ENCODE peak calls at places on chromosomes 12 and 14, in six cellular contexts. O, F, L, C, B and N are unnamed samples.

GRCh38 chr14:23306412-23307145 is at the start of gene BCL2L2:
- DNase-seq in O (peak; percentile 97), F (peak; percentile 92), L (peak; percentile 87), C (peak; percentile 94), B (peak; percentile 95), N (peak; percentile 96)

GRCh38 chr14:52950898-52951729 is at the start of gene FERMT2:
- DNase-seq in O (peak; percentile 85), F (peak; percentile 86), L (peak; percentile 72), C (peak; percentile 89), B (no peak), N (peak; percentile 94)

GRCh38 chr14:75249958-75250336 is 28.7 kb upstream of the FOS start:
- DNase-seq in O (no peak), F (no peak), L (no peak), C (no peak), B (no peak), N (no peak)

GRCh38 chr14:105492051-105492965 is 1.3 kb downstream of the TEDC1 start:
- DNase-seq in O (no peak), F (peak; percentile 20), L (no peak), C (peak; percentile 34), B (no peak), N (peak; percentile 5)

GRCh38 chr12:131606218-131606899 is 104.5 kb upstream of the SFSWAP start:
- DNase-seq in O (no peak), F (no peak), L (no peak), C (no peak), B (no peak), N (no peak)

GRCh38 chr14:32620303-32620702 is 291.2 kb downstream of the AKAP6 start:
- DNase-seq in O (no peak), F (no peak), L (peak; percentile 59), C (no peak), B (no peak), N (no peak)

GRCh38 chr14:70907996-70908917 is 998 bp downstream of the PCNX1 start:
- DNase-seq in O (peak; percentile 92), F (peak; percentile 39), L (peak; percentile 52), C (peak; percentile 54), B (peak; percentile 76), N (peak; percentile 63)

GRCh38 chr12:5068623-5069022 is 24.9 kb downstream of the KCNA5 start:
- DNase-seq in O (no peak), F (no peak), L (no peak), C (no peak), B (no peak), N (no peak)

GRCh38 chr12:20368653-20369163 is 371 bp downstream of the PDE3A start:
- DNase-seq in O (no peak), F (peak; percentile 40), L (peak; percentile 45), C (peak; percentile 33), B (no peak), N (peak; percentile 63)

GRCh38 chr12:50201987-50202521 is 34.9 kb upstream of the CERS5 start:
- DNase-seq in O (no peak), F (peak; percentile 53), L (peak; percentile 94), C (no peak), B (no peak), N (peak; percentile 62)

GRCh38 chr12:62712561-62712960 is 222.4 kb downstream of the PPM1H start:
- DNase-seq in O (no peak), F (no peak), L (no peak), C (no peak), B (no peak), N (no peak)

GRCh38 chr12:23662966-23663365 is 286.5 kb downstream of the SOX5 start:
- DNase-seq in O (peak; percentile 11), F (no peak), L (no peak), C (no peak), B (no peak), N (no peak)

GRCh38 chr12:127083028-127083949 is 1183.7 kb upstream of the TMEM132C start:
- DNase-seq in O (peak; percentile 40), F (peak; percentile 84), L (peak; percentile 68), C (no peak), B (peak; percentile 83), N (peak; percentile 72)

GRCh38 chr12:94535614-94535932 is 75.9 kb upstream of the CEP83 start:
- DNase-seq in O (no peak), F (no peak), L (no peak), C (no peak), B (no peak), N (no peak)

GRCh38 chr12:113601656-113602263 is 130.1 kb upstream of the LHX5 start:
- DNase-seq in O (no peak), F (no peak), L (no peak), C (no peak), B (peak; percentile 61), N (peak; percentile 17)

GRCh38 chr14:68109132-68109531 is 289.6 kb downstream of the RAD51B start:
- DNase-seq in O (no peak), F (no peak), L (no peak), C (no peak), B (no peak), N (peak; percentile 15)

GRCh38 chr14:104307246-104307626 is 168.8 kb downstream of the KIF26A start:
- DNase-seq in O (no peak), F (no peak), L (no peak), C (no peak), B (no peak), N (no peak)

GRCh38 chr12:14772946-14773345 is 30.3 kb downstream of the WBP11 start:
- DNase-seq in O (no peak), F (no peak), L (no peak), C (no peak), B (no peak), N (no peak)

GRCh38 chr12:115325858-115326257 is 641.9 kb upstream of the TBX3 start:
- DNase-seq in O (no peak), F (no peak), L (no peak), C (no peak), B (no peak), N (no peak)

DNA sequence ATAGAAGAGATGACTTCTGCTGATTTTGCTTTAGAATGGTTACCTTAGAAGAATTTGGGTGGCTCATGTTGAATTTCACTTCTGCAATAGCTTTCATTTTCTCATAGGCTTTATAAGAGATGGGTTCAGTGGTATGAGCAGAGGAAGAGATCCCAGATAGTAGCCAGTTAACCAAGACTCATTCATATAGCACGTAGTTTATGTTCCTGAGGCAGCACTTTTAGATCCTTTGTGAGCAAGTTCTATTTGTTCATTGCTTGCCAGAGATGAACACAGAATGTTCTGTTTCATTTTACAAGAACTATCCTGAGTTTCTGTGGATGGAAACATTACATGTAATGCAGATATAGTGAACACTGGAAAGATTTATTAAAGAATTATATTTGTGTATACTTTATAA is 32.2 kb downstream of the RAB21 start:
- DNase-seq in O (no peak), F (no peak), L (no peak), C (no peak), B (no peak), N (no peak)
- H3K27ac ChIP-seq in O (no peak overlapping the region), F (no peak overlapping the region), L (no peak overlapping the region), C (no peak overlapping the region), B (no peak overlapping the region), N (no peak overlapping the region)

GRCh38 chr12:109988274-109988673 is 7.9 kb downstream of the GIT2 start:
- DNase-seq in O (no peak), F (no peak), L (no peak), C (no peak), B (no peak), N (no peak)

GRCh38 chr12:109991586-109991985 is 4.6 kb downstream of the GIT2 start:
- DNase-seq in O (no peak), F (no peak), L (no peak), C (no peak), B (no peak), N (no peak)

GRCh38 chr12:109988903-109989302 is 7.3 kb downstream of the GIT2 start:
- DNase-seq in O (no peak), F (no peak), L (no peak), C (no peak), B (no peak), N (no peak)

GRCh38 chr12:109987615-109988014 is 8.6 kb downstream of the GIT2 start:
- DNase-seq in O (no peak), F (no peak), L (no peak), C (no peak), B (no peak), N (no peak)

GRCh38 chr12:109989380-109989779 is 6.8 kb downstream of the GIT2 start:
- DNase-seq in O (no peak), F (no peak), L (no peak), C (no peak), B (no peak), N (no peak)
- H3K27ac ChIP-seq in O (no peak overlapping the region), F (no peak overlapping the region), L (no peak overlapping the region), C (peak overlapping the region; percentile 34), B (no peak overlapping the region), N (peak overlapping the region; percentile 7)

DNA sequence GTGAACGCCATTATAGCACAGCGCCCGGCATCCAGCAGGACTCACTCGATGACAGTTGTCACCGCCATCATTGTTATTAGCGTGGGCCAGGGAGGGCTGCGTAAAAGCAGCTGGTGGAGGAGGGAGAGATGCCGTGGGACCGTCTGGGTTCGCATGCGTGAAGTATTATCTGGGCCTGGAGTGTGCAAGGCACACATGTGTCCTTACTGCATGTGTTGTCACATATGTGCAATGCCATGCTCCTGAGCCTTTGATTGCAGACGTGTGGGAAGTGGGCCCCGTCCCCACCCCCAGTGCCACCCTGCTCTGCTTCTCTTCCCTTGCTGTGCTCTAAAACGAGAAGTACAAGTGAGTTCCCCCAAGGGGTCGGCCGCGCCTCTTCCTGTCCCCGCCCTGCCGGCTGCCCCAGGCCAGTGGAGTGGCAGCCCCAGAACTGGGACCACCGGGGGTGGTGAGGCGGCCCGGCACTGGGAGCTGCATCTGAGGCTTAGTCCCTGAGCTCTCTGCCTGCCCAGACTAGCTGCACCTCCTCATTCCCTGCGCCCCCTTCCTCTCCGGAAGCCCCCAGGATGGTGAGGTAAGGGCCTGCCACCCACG is at the start of gene PTPN6:
- DNase-seq in O (peak; percentile 51), F (no peak), L (no peak), C (no peak), B (peak; percentile 96), N (no peak)
- H3K27ac ChIP-seq in O (no peak within 1 kb of the TSS), F (no peak within 1 kb of the TSS), L (no peak within 1 kb of the TSS), C (no peak within 1 kb of the TSS), B (peak within 1 kb of the TSS; percentile 97), N (no peak within 1 kb of the TSS)

GRCh38 chr12:32532951-32533350 is 133.6 kb downstream of the FGD4 start:
- DNase-seq in O (no peak), F (no peak), L (no peak), C (no peak), B (no peak), N (no peak)

GRCh38 chr12:32535260-32535999 is 136.1 kb downstream of the FGD4 start:
- DNase-seq in O (peak; percentile 82), F (peak; percentile 46), L (peak; percentile 68), C (peak; percentile 79), B (no peak), N (peak; percentile 56)

GRCh38 chr12:32532415-32532814 is 133.1 kb downstream of the FGD4 start:
- DNase-seq in O (no peak), F (peak; percentile 5), L (no peak), C (no peak), B (no peak), N (no peak)

GRCh38 chr12:32534698-32535097 is 135.3 kb downstream of the FGD4 start:
- DNase-seq in O (no peak), F (no peak), L (no peak), C (no peak), B (no peak), N (no peak)

DNA sequence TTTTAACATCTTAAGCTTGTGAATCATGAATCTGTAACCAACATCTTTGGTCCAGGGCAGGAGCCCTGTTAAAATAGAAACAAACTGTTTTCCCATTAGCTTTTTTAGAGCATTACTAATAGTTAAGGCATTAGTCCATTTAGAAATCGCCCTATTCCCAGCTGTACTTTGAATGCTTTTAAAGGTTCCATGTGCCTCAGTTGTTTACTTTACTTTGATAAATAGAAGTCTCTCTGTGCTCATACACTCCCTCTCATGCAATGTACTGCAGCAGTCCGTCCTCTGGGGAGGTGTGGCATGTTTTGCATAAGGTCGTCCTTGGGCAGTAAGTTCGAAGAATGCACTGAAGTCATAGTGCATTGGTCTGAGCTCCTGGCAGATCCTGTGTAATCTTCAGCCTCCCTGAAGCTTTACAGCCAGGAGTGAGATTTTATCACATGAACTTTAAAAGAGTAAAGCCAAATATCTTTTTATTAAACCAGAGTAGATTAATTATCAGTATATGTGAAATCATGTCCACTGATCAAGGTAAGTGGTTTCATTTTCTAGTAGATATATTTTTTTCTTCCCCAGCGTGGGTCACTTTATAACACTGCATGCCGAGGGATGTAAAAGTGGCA is 134.7 kb downstream of the FGD4 start:
- DNase-seq in O (peak; percentile 70), F (peak; percentile 84), L (peak; percentile 96), C (peak; percentile 60), B (peak; percentile 50), N (peak; percentile 84)
- H3K27ac ChIP-seq in O (peak overlapping the region; percentile 31), F (peak overlapping the region; percentile 57), L (peak overlapping the region; percentile 96), C (peak overlapping the region; percentile 90), B (no peak overlapping the region), N (peak overlapping the region; percentile 72)